ENCODE peak calls at places on chromosomes 3 and 15, in four cellular contexts. One of them, this sample, is unnamed.

GRCh38 chr15:101807345-101807945 is 4.1 kb downstream of the OR4F6 start:
- DNase-seq in K562: no peak
- DNase-seq in A549: no peak
- DNase-seq in HepG2: no peak
- DNase-seq in this sample: no peak

GRCh38 chr3:106299300-106300098 is 430.7 kb upstream of the CBLB start:
- DNase-seq in K562: no peak
- DNase-seq in A549: peak; percentile 9
- DNase-seq in HepG2: no peak
- DNase-seq in this sample: no peak

GRCh38 chr15:69973102-69973714 is 124.5 kb downstream of the TLE3 start:
- DNase-seq in K562: no peak
- DNase-seq in A549: peak; percentile 50
- DNase-seq in HepG2: peak; percentile 23
- DNase-seq in this sample: no peak

GRCh38 chr15:91867581-91868026 is 14.1 kb downstream of the SLCO3A1 start:
- DNase-seq in K562: no peak
- DNase-seq in A549: peak; percentile 73
- DNase-seq in HepG2: no peak
- DNase-seq in this sample: peak; percentile 28

GRCh38 chr3:143358155-143358792 is 238.7 kb downstream of the CHST2 start:
- DNase-seq in K562: no peak
- DNase-seq in A549: no peak
- DNase-seq in HepG2: no peak
- DNase-seq in this sample: no peak

GRCh38 chr15:69380100-69380725 is 33.9 kb upstream of the KIF23 start:
- DNase-seq in K562: peak; percentile 24
- DNase-seq in A549: peak; percentile 41
- DNase-seq in HepG2: peak; percentile 11
- DNase-seq in this sample: peak; percentile 65

GRCh38 chr15:99729920-99730319 is 3.3 kb downstream of the LYSMD4 start:
- DNase-seq in K562: no peak
- DNase-seq in A549: peak; percentile 34
- DNase-seq in HepG2: no peak
- DNase-seq in this sample: peak; percentile 52

GRCh38 chr3:100782906-100783305 is 73.6 kb downstream of the TFG start:
- DNase-seq in K562: no peak
- DNase-seq in A549: no peak
- DNase-seq in HepG2: no peak
- DNase-seq in this sample: no peak

GRCh38 chr3:112856537-112856936 is 9.9 kb upstream of the CD200R1L start:
- DNase-seq in K562: no peak
- DNase-seq in A549: no peak
- DNase-seq in HepG2: no peak
- DNase-seq in this sample: no peak

GRCh38 chr15:51403072-51403878 is 61.8 kb downstream of the GLDN start:
- DNase-seq in K562: peak; percentile 34
- DNase-seq in A549: peak; percentile 59
- DNase-seq in HepG2: peak; percentile 15
- DNase-seq in this sample: no peak

GRCh38 chr3:158314426-158315357 is 204.8 kb downstream of the RSRC1 start:
- DNase-seq in K562: no peak
- DNase-seq in A549: no peak
- DNase-seq in HepG2: no peak
- DNase-seq in this sample: no peak

GRCh38 chr3:178420033-178420432 is 116.2 kb upstream of the KCNMB2 start:
- DNase-seq in K562: no peak
- DNase-seq in A549: no peak
- DNase-seq in HepG2: no peak
- DNase-seq in this sample: no peak

GRCh38 chr3:123301331-123302184 is 99.8 kb downstream of the SEC22A start:
- DNase-seq in K562: no peak
- DNase-seq in A549: no peak
- DNase-seq in HepG2: no peak
- DNase-seq in this sample: no peak

DNA sequence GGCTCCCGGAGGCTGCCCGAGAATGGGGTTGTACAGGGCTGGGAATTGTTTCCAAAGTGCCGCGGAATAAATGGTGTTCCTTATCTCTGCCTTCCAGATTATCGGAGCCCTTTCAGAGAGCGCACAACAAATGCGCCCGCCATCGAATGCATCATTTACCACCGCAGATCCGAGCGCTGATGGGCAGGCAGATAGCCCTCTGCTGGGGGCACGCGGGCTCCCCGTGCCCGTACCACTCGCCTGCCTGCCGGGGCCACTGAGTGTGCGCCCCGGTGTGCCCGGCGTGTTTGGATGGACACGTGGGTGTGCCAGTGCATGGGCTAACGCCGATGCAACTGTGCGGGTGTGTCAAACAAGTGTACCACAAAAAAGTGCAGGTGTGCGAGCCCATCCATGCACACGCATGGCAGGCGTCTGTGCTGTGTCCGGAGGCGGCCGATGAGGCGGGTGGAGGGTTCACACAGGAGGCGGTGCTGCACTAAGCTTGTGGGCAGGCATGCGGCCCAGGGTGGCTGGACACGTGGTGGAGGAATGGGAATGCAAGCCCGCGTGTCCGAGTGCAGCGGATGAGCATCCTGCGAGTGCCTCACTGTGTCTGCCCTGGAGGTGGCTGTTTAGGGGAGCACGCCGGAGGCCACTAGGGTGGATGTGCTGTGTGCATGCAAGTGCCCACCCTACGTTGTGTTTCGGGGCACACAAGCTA is 3.8 kb upstream of the GATA2 start:
- DNase-seq in K562: no peak
- DNase-seq in A549: no peak
- DNase-seq in HepG2: no peak
- DNase-seq in this sample: no peak
- TF ChIP-seq NR3C1 in K562: peak; percentile 46
- TF ChIP-seq NR3C1 in A549: no peak
- TF ChIP-seq NR3C1 in HepG2: no peak
- TF ChIP-seq NR3C1 in this sample: no peak

DNA sequence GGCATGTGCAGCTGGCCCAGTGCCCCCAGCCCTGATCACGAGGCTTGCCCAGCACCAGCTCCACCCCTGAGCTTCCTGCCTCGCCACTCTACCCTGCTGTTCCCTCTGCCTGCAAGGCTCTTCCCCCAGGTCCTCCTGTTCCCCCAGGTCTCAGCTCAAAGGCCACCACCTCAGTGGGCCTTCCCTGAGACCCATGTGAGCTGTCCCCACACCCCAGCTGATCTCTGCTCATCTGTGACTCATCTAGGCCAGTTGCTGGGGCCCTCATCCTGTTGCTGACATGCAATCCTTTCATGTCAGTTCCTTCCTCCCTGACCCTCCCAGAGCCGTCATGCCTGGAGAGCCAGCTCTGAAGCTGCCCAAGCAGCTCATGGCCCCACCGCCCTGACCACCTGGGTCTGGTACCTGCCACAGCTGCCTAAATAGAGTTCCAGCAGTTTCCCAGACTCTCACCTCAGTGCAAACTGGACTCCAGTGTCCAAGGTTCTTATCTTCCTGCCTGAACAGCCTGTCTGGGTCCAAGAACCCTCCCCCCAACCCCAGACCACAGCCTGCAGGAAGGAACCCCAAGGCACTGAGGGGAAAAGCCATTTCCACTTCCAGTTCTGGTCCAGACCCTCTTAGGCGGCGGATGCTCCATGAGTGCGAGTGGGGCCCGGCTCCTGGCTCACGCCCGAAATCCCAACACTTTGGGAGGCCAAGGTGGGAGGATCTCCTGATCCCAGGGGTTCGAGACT is 116.6 kb upstream of the IQSEC1 start:
- DNase-seq in K562: no peak
- DNase-seq in A549: no peak
- DNase-seq in HepG2: peak; percentile 90
- DNase-seq in this sample: no peak
- TF ChIP-seq NR3C1 in K562: no peak
- TF ChIP-seq NR3C1 in A549: no peak
- TF ChIP-seq NR3C1 in HepG2: no peak
- TF ChIP-seq NR3C1 in this sample: no peak

GRCh38 chr3:133444071-133444774 is 44.4 kb downstream of the BFSP2 start:
- DNase-seq in K562: no peak
- DNase-seq in A549: peak; percentile 84
- DNase-seq in HepG2: peak; percentile 44
- DNase-seq in this sample: no peak
- TF ChIP-seq NR3C1 in K562: no peak
- TF ChIP-seq NR3C1 in A549: no peak
- TF ChIP-seq NR3C1 in HepG2: no peak
- TF ChIP-seq NR3C1 in this sample: no peak

GRCh38 chr15:40501487-40501886 is 30.7 kb downstream of the CHST14 start:
- DNase-seq in K562: peak; percentile 54
- DNase-seq in A549: no peak
- DNase-seq in HepG2: no peak
- DNase-seq in this sample: no peak

GRCh38 chr15:40499931-40500330 is 29.1 kb downstream of the CHST14 start:
- DNase-seq in K562: no peak
- DNase-seq in A549: no peak
- DNase-seq in HepG2: no peak
- DNase-seq in this sample: no peak

GRCh38 chr15:40498418-40498817 is 27.6 kb downstream of the CHST14 start:
- DNase-seq in K562: no peak
- DNase-seq in A549: no peak
- DNase-seq in HepG2: no peak
- DNase-seq in this sample: no peak

GRCh38 chr15:40498891-40499290 is 28.1 kb downstream of the CHST14 start:
- DNase-seq in K562: no peak
- DNase-seq in A549: no peak
- DNase-seq in HepG2: no peak
- DNase-seq in this sample: no peak

GRCh38 chr15:40500584-40501330 is 30.0 kb downstream of the CHST14 start:
- DNase-seq in K562: no peak
- DNase-seq in A549: no peak
- DNase-seq in HepG2: no peak
- DNase-seq in this sample: no peak
- TF ChIP-seq NR3C1 in K562: no peak
- TF ChIP-seq NR3C1 in A549: no peak
- TF ChIP-seq NR3C1 in HepG2: no peak
- TF ChIP-seq NR3C1 in this sample: no peak

GRCh38 chr3:195546130-195546560 is 3.0 kb upstream of the PPP1R2 start:
- DNase-seq in K562: no peak
- DNase-seq in A549: peak; percentile 60
- DNase-seq in HepG2: peak; percentile 62
- DNase-seq in this sample: no peak
- TF ChIP-seq NR3C1 in K562: no peak
- TF ChIP-seq NR3C1 in A549: no peak
- TF ChIP-seq NR3C1 in HepG2: no peak
- TF ChIP-seq NR3C1 in this sample: no peak

DNA sequence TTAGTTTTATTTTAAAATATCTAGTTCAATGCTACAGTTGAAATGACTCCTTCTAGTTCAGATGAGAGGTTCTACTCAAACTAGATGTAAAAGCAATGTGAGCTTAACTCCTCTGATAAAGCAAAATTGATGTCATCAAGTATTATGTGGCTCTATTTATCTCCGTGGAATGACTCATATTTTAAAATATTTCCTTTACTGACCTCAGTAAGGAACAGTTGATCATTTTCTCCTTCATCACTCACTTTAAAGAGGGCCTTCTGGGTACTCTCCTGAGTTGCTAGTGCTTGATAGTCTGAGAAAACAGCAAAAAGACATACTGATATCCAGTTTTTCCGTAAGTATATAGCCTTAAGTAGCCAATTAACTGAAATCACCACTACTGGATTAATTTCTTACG is 1099.3 kb downstream of the ROBO2 start:
- DNase-seq in K562: no peak
- DNase-seq in A549: no peak
- DNase-seq in HepG2: no peak
- DNase-seq in this sample: no peak
- TF ChIP-seq NR3C1 in K562: no peak
- TF ChIP-seq NR3C1 in A549: no peak
- TF ChIP-seq NR3C1 in HepG2: no peak
- TF ChIP-seq NR3C1 in this sample: no peak

DNA sequence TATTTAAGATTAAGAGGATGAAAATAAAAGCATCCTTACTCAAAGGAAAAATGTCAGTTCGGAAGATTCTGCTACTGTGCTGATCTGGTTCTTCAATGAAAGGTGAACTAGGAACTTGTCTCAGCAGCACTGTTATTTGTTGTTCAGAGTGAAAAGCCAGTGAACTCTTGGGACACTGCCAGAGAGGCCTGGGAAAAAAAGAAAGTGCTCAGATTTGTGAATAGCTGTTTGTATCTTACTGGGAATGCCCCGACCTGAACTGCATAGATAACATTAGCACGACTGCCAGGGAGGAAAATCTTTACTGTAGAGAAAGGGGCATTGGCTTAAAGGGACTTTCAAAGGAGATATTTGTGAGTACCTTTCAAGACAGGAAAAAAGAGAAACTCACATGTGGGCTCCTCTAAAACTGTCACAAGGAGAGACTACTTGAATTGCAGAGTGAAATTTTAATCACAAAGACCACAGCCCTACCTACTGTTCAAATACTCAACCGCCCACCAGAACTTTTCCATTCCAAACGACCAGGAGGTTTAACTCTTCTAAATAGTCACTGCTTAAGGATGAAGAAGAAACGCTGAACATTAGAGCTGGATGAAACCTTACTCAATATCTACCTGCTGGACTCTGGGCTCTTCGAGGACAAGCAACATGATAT is 13.6 kb downstream of the TAMM41 start:
- DNase-seq in K562: no peak
- DNase-seq in A549: no peak
- DNase-seq in HepG2: peak; percentile 20
- DNase-seq in this sample: no peak
- TF ChIP-seq NR3C1 in K562: no peak
- TF ChIP-seq NR3C1 in A549: no peak
- TF ChIP-seq NR3C1 in HepG2: no peak
- TF ChIP-seq NR3C1 in this sample: no peak

GRCh38 chr15:61253186-61253585 is 24.1 kb upstream of the RORA start:
- DNase-seq in K562: no peak
- DNase-seq in A549: no peak
- DNase-seq in HepG2: no peak
- DNase-seq in this sample: no peak

GRCh38 chr15:61250613-61251012 is 21.5 kb upstream of the RORA start:
- DNase-seq in K562: no peak
- DNase-seq in A549: no peak
- DNase-seq in HepG2: no peak
- DNase-seq in this sample: no peak

DNA sequence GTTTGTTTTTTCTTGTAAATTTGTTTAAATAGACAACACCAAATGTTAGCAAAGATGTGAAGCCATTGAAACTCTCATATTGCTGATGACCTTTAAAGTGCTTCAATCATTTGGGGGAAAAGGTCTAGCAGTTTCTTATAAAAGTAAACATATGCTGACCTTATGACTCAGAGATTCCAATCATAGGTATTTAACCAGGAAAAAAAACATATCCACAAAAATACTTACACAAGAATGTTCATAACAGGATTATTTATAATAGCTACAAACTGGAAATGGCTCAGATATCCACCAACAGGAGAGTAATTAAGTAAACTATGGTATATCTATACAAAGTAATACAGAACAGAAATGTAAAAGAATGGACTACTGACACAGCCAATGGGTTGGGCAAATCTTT is 27.1 kb upstream of the RORA start:
- DNase-seq in K562: no peak
- DNase-seq in A549: no peak
- DNase-seq in HepG2: no peak
- DNase-seq in this sample: no peak
- TF ChIP-seq NR3C1 in K562: no peak
- TF ChIP-seq NR3C1 in A549: no peak
- TF ChIP-seq NR3C1 in HepG2: no peak
- TF ChIP-seq NR3C1 in this sample: no peak

This sample was measured in WTC11.